ENCODE peak calls at places on chromosomes 16 and 17, in eight cellular contexts. M is brain microvascular endothelial cell, Z is progenitor cell of endocrine pancreas, K is heart right ventricle, L is NCI-H1105, H is naive B cell, E is BJ, W is GM12892. X is an unnamed sample.
A peak's percentile ranks its signal among the peaks of the same experiment; 100 is the strongest.

GRCh38 chr17:77489898-77490265 is 349.1 kb downstream of the SEC14L1 start:
- DNase-seq in M (no peak), Z (no peak), K (peak; percentile 88), L (no peak), H (no peak), E (no peak), W (no peak), X (no peak)

GRCh38 chr16:8949536-8950418 is 13.9 kb downstream of the USP7 start:
- DNase-seq in M (no peak), Z (no peak), K (no peak), L (no peak), H (no peak), E (no peak), W (no peak), X (no peak)

GRCh38 chr17:40950176-40950575 is 12.7 kb upstream of the KRT23 start:
- DNase-seq in M (no peak), Z (no peak), K (no peak), L (no peak), H (no peak), E (no peak), W (no peak), X (no peak)

GRCh38 chr17:70288540-70289290 is 119.4 kb downstream of the KCNJ2 start:
- DNase-seq in M (no peak), Z (no peak), K (no peak), L (peak; percentile 49), H (no peak), E (no peak), W (no peak), X (no peak)

GRCh38 chr16:9756434-9756833 is 425.8 kb downstream of the GRIN2A start:
- DNase-seq in M (no peak), Z (no peak), K (no peak), L (no peak), H (no peak), E (no peak), W (no peak), X (no peak)

GRCh38 chr17:29585080-29585751 is 4.2 kb downstream of the GIT1 start:
- DNase-seq in M (no peak), Z (no peak), K (peak; percentile 72), L (no peak), H (no peak), E (no peak), W (no peak), X (no peak)

GRCh38 chr16:19691161-19691850 is 26.7 kb downstream of the KNOP1 start:
- DNase-seq in M (no peak), Z (no peak), K (peak; percentile 13), L (no peak), H (no peak), E (no peak), W (no peak), X (no peak)

GRCh38 chr17:62819511-62820221 is 11.6 kb upstream of the MARCHF10 start:
- DNase-seq in M (peak; percentile 99), Z (peak; percentile 18), K (peak; percentile 41), L (no peak), H (no peak), E (peak; percentile 91), W (no peak), X (no peak)

GRCh38 chr16:11414815-11415775 is 69.8 kb downstream of the RMI2 start:
- DNase-seq in M (no peak), Z (no peak), K (no peak), L (no peak), H (no peak), E (no peak), W (no peak), X (no peak)

GRCh38 chr17:49645654-49646053 is 32.2 kb downstream of the SPOP start:
- DNase-seq in M (no peak), Z (no peak), K (no peak), L (no peak), H (no peak), E (no peak), W (no peak), X (no peak)

GRCh38 chr17:2082003-2082862 is 27.3 kb downstream of the HIC1 start:
- DNase-seq in M (no peak), Z (no peak), K (no peak), L (no peak), H (no peak), E (peak; percentile 41), W (no peak), X (no peak)

GRCh38 chr16:49644143-49644460 is 211.8 kb downstream of the ZNF423 start:
- DNase-seq in M (no peak), Z (no peak), K (no peak), L (no peak), H (no peak), E (no peak), W (no peak), X (no peak)

GRCh38 chr17:82909322-82909904 is 69.6 kb upstream of the ZNF750 start:
- DNase-seq in M (no peak), Z (no peak), K (no peak), L (no peak), H (no peak), E (no peak), W (no peak), X (no peak)

GRCh38 chr16:86826931-86827330 is 248.6 kb downstream of the FOXL1 start:
- DNase-seq in M (no peak), Z (no peak), K (no peak), L (no peak), H (no peak), E (no peak), W (no peak), X (no peak)

GRCh38 chr16:67661101-67661661 is 421 bp downstream of the PARD6A start:
- DNase-seq in M (peak; percentile 25), Z (no peak), K (no peak), L (no peak), H (no peak), E (no peak), W (no peak), X (no peak)

GRCh38 chr17:43818966-43819365 is 14.0 kb downstream of the MPP3 start:
- DNase-seq in M (no peak), Z (no peak), K (no peak), L (no peak), H (no peak), E (no peak), W (no peak), X (no peak)

GRCh38 chr17:17018612-17019429 is 23.4 kb upstream of the MPRIP start:
- DNase-seq in M (no peak), Z (peak; percentile 26), K (no peak), L (no peak), H (no peak), E (no peak), W (no peak), X (no peak)

GRCh38 chr16:24999856-25000447 is 15.2 kb downstream of the ARHGAP17 start:
- DNase-seq in M (peak; percentile 45), Z (no peak), K (peak; percentile 53), L (no peak), H (no peak), E (no peak), W (no peak), X (no peak)

GRCh38 chr17:47901423-47901822 is 5.4 kb downstream of the SP2 start:
- DNase-seq in M (no peak), Z (no peak), K (no peak), L (no peak), H (no peak), E (no peak), W (no peak), X (no peak)

GRCh38 chr17:60557805-60558204 is 31.8 kb upstream of the APPBP2 start:
- DNase-seq in M (no peak), Z (no peak), K (no peak), L (no peak), H (no peak), E (no peak), W (no peak), X (no peak)

GRCh38 chr17:51044964-51045363 is 75.7 kb downstream of the SPAG9 start:
- DNase-seq in M (no peak), Z (no peak), K (no peak), L (no peak), H (no peak), E (no peak), W (no peak), X (no peak)

GRCh38 chr16:57452021-57452420 is 4.7 kb downstream of the COQ9 start:
- DNase-seq in M (no peak), Z (no peak), K (no peak), L (no peak), H (no peak), E (no peak), W (no peak), X (no peak)

GRCh38 chr16:75372236-75372856 is 61.0 kb downstream of the CFDP1 start:
- DNase-seq in M (peak; percentile 64), Z (no peak), K (no peak), L (no peak), H (no peak), E (no peak), W (no peak), X (no peak)

GRCh38 chr16:50478773-50479149 is 69.4 kb upstream of the NKD1 start:
- DNase-seq in M (no peak), Z (no peak), K (no peak), L (peak; percentile 93), H (no peak), E (no peak), W (no peak), X (peak; percentile 19)

GRCh38 chr16:67752641-67753040 is 33.5 kb upstream of the GFOD2 start:
- DNase-seq in M (no peak), Z (no peak), K (no peak), L (no peak), H (no peak), E (no peak), W (no peak), X (no peak)

GRCh38 chr17:40960144-40960543 is 6.6 kb downstream of the KRT39 start:
- DNase-seq in M (no peak), Z (no peak), K (no peak), L (no peak), H (no peak), E (no peak), W (no peak), X (no peak)

GRCh38 chr17:77531002-77531401 is 390.2 kb downstream of the SEC14L1 start:
- DNase-seq in M (no peak), Z (no peak), K (no peak), L (no peak), H (no peak), E (no peak), W (no peak), X (no peak)

GRCh38 chr16:11423315-11424117 is 78.3 kb downstream of the RMI2 start:
- DNase-seq in M (no peak), Z (no peak), K (no peak), L (no peak), H (no peak), E (no peak), W (no peak), X (no peak)

GRCh38 chr17:75130632-75131277 is 787 bp downstream of the NT5C start:
- DNase-seq in M (peak; percentile 51), Z (peak; percentile 42), K (peak; percentile 24), L (no peak), H (peak; percentile 30), E (no peak), W (no peak), X (no peak)

GRCh38 chr17:77190561-77190960 is 49.8 kb downstream of the SEC14L1 start:
- DNase-seq in M (no peak), Z (no peak), K (no peak), L (no peak), H (no peak), E (no peak), W (no peak), X (no peak)

GRCh38 chr17:16371742-16372141 is 9.1 kb upstream of the UBB start:
- DNase-seq in M (peak; percentile 93), Z (no peak), K (peak; percentile 38), L (no peak), H (no peak), E (no peak), W (no peak), X (peak; percentile 5)

GRCh38 chr17:41651625-41652460 is 27.5 kb upstream of the KRT17 start:
- DNase-seq in M (no peak), Z (no peak), K (no peak), L (no peak), H (no peak), E (no peak), W (no peak), X (no peak)

GRCh38 chr17:31067699-31068184 is 27.0 kb upstream of the NF1 start:
- DNase-seq in M (peak; percentile 59), Z (no peak), K (no peak), L (no peak), H (no peak), E (peak; percentile 57), W (no peak), X (no peak)

GRCh38 chr17:69460963-69461922 is 46.7 kb downstream of the MAP2K6 start:
- DNase-seq in M (no peak), Z (no peak), K (no peak), L (no peak), H (no peak), E (no peak), W (no peak), X (no peak)

X was measured in NCI-H1436 treated with DMSO at 0.1 percent for 48 hours.